ENCODE peak calls at places on chromosomes 1 and 21, in six cellular contexts. G is ovary; O is activated effector memory CD4-positive, alpha-beta T cell treated with anti-CD3 and anti-CD28 coated beads, Interleukin-2, amount 50 U/mL, for 16 hours; A is NCI-H524; N is G401; P is HEK293T. M is an unnamed sample.

GRCh38 chr1:63923302-63923701 is 149.5 kb downstream of the ROR1 start:
- DNase-seq in G (no peak), A (no peak), O (no peak), N (no peak), P (no peak), M (no peak)

GRCh38 chr21:45004481-45005263 is 64.8 kb downstream of the SLX9 start:
- DNase-seq in G (peak), N (no peak), O (no peak), P (no peak), A (no peak), M (no peak)

GRCh38 chr21:38531610-38532009 is 33.3 kb upstream of the ERG start:
- DNase-seq in P (no peak), A (no peak), N (no peak), G (no peak), O (no peak), M (no peak)

GRCh38 chr1:36703526-36704208 is 221.0 kb upstream of the CSF3R start:
- DNase-seq in G (peak), P (peak), N (peak), O (peak), A (peak), M (peak)

GRCh38 chr1:9289724-9290493 is 2.8 kb upstream of the SPSB1 start:
- DNase-seq in P (no peak), G (no peak), A (no peak), N (no peak), O (no peak), M (no peak)

GRCh38 chr1:3523980-3524379 is 69.5 kb downstream of the ARHGEF16 start:
- DNase-seq in N (peak), O (no peak), P (no peak), A (no peak), G (no peak), M (no peak)

GRCh38 chr1:29426701-29427279 is 190.5 kb downstream of the PTPRU start:
- DNase-seq in P (no peak), G (no peak), A (peak), N (peak), O (peak), M (peak)

GRCh38 chr1:39491146-39491921 is at the start of gene BMP8A:
- DNase-seq in N (peak), G (peak), P (peak), O (peak), A (peak), M (peak)

GRCh38 chr1:32917521-32917920 is 16.3 kb upstream of the TMEM54 start:
- DNase-seq in N (no peak), G (no peak), O (no peak), A (no peak), P (no peak), M (no peak)

GRCh38 chr1:167516404-167517388 is 1.6 kb downstream of the CD247 start:
- DNase-seq in O (peak), P (no peak), A (no peak), N (no peak), G (no peak), M (no peak)

GRCh38 chr1:156504062-156504813 is 3.7 kb upstream of the MEF2D start:
- DNase-seq in G (no peak), A (no peak), P (no peak), N (peak), O (no peak), M (no peak)

GRCh38 chr1:84060781-84061180 is 61.8 kb upstream of the TTLL7 start:
- DNase-seq in P (no peak), A (no peak), N (no peak), G (no peak), O (no peak), M (no peak)